ENCODE peak calls at places on chromosome 7, in five cellular contexts. Y, V, G, O and I are unnamed samples.
A peak's percentile ranks its signal among the peaks of the same experiment; 100 is the strongest.

GRCh38 chr7:101952355-101953247 is 135.2 kb downstream of the CUX1 start:
- DNase-seq in Y (no peak), V (peak; percentile 86), G (no peak), O (peak; percentile 34), I (no peak)

GRCh38 chr7:156095908-156096539 is 283.8 kb upstream of the SHH start:
- DNase-seq in Y (no peak), V (no peak), G (no peak), O (no peak), I (no peak)

GRCh38 chr7:27994639-27995038 is 186.0 kb downstream of the JAZF1 start:
- DNase-seq in Y (no peak), V (no peak), G (no peak), O (no peak), I (no peak)

GRCh38 chr7:32062150-32062549 is 8.1 kb downstream of the PDE1C start:
- DNase-seq in Y (no peak), V (peak; percentile 23), G (no peak), O (peak; percentile 61), I (peak; percentile 16)

GRCh38 chr7:74466196-74466813 is 12.6 kb downstream of the GTF2IRD1 start:
- DNase-seq in Y (no peak), V (no peak), G (no peak), O (no peak), I (no peak)

GRCh38 chr7:30974605-30975256 is 11.0 kb downstream of the GHRHR start:
- DNase-seq in Y (peak; percentile 60), V (peak; percentile 46), G (peak; percentile 36), O (peak; percentile 86), I (peak; percentile 60)

GRCh38 chr7:155377837-155378579 is 79.9 kb upstream of the EN2 start:
- DNase-seq in Y (no peak), V (no peak), G (no peak), O (no peak), I (no peak)

GRCh38 chr7:43764039-43764789 is 5.7 kb downstream of the BLVRA start:
- DNase-seq in Y (no peak), V (no peak), G (no peak), O (peak; percentile 85), I (peak; percentile 58)

GRCh38 chr7:51802698-51803097 is 486.1 kb upstream of the COBL start:
- DNase-seq in Y (no peak), V (no peak), G (no peak), O (no peak), I (no peak)

GRCh38 chr7:142859829-142860228 is 5.0 kb downstream of the EPHB6 start:
- DNase-seq in Y (no peak), V (no peak), G (no peak), O (no peak), I (no peak)

GRCh38 chr7:7014827-7015610 is 167.3 kb upstream of the C1GALT1 start:
- DNase-seq in Y (no peak), V (no peak), G (no peak), O (no peak), I (no peak)

GRCh38 chr7:141076377-141076776 is 2.5 kb downstream of the TMEM178B start:
- DNase-seq in Y (no peak), V (no peak), G (no peak), O (no peak), I (no peak)

GRCh38 chr7:134691820-134692705 is 45.4 kb downstream of the BPGM start:
- DNase-seq in Y (no peak), V (no peak), G (no peak), O (no peak), I (no peak)

GRCh38 chr7:23065974-23066373 is 39.6 kb upstream of the KLHL7 start:
- DNase-seq in Y (no peak), V (no peak), G (no peak), O (no peak), I (no peak)

GRCh38 chr7:24965831-24966708 is 13.9 kb downstream of the OSBPL3 start:
- DNase-seq in Y (peak; percentile 98), V (no peak), G (no peak), O (peak; percentile 58), I (no peak)

GRCh38 chr7:158617737-158618128 is 30.1 kb upstream of the PTPRN2 start:
- DNase-seq in Y (no peak), V (no peak), G (peak; percentile 62), O (peak; percentile 24), I (no peak)

GRCh38 chr7:56256108-56256507 is 139.9 kb upstream of the NUPR2 start:
- DNase-seq in Y (no peak), V (no peak), G (no peak), O (no peak), I (no peak)
- TF ChIP-seq SRF in Y (no peak), V (no peak), G (no peak), O (no peak), I (no peak)

GRCh38 chr7:81210092-81211064 is 291.5 kb upstream of the SEMA3C start:
- DNase-seq in Y (no peak), V (no peak), G (no peak), O (no peak), I (no peak)
- TF ChIP-seq SRF in Y (no peak), V (no peak), G (no peak), O (no peak), I (no peak)

DNA sequence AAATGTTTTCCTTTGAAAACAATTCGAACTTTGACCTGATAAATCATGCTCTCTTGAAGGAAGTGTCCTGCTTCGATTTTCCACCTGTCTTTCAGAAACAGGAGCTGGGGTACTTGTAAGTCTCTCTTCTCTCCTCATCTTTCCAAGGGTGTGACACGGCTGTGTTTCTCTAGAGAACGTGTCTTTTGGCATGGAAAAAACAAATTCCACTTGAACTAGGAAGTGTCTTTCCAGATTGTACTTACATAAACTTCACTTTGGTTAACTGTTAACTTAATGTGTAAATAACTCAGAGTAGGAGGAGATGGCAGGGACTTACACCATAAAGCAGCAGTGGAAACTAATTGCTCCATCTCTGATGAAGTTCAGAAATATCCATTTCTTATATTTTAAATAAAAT is 4.2 kb upstream of the CALCR start:
- DNase-seq in Y (no peak), V (no peak), G (no peak), O (no peak), I (peak; percentile 28)
- TF ChIP-seq SRF in Y (no peak), V (no peak), G (no peak), O (no peak), I (no peak)

GRCh38 chr7:68955656-68956055 is 642.6 kb upstream of the AUTS2 start:
- DNase-seq in Y (no peak), V (no peak), G (no peak), O (no peak), I (no peak)
- TF ChIP-seq SRF in Y (no peak), V (no peak), G (no peak), O (no peak), I (no peak)

GRCh38 chr7:92594746-92595145 is 4.6 kb upstream of the FAM133B start:
- DNase-seq in Y (no peak), V (no peak), G (no peak), O (no peak), I (no peak)

GRCh38 chr7:92590711-92591310 is 621 bp upstream of the FAM133B start:
- DNase-seq in Y (no peak), V (no peak), G (no peak), O (no peak), I (no peak)

GRCh38 chr7:92598310-92598981 is 8.3 kb upstream of the FAM133B start:
- DNase-seq in Y (no peak), V (no peak), G (no peak), O (no peak), I (no peak)

GRCh38 chr7:92595281-92595680 is 5.1 kb upstream of the FAM133B start:
- DNase-seq in Y (no peak), V (peak; percentile 28), G (no peak), O (no peak), I (no peak)
- TF ChIP-seq SRF in Y (no peak), V (no peak), G (no peak), O (no peak), I (no peak)

GRCh38 chr7:862157-862556 is 14.2 kb upstream of the GET4 start:
- DNase-seq in Y (no peak), V (no peak), G (no peak), O (no peak), I (no peak)

GRCh38 chr7:861222-861621 is 15.1 kb upstream of the GET4 start:
- DNase-seq in Y (no peak), V (no peak), G (no peak), O (no peak), I (peak; percentile 40)

GRCh38 chr7:860149-860548 is 16.2 kb upstream of the GET4 start:
- DNase-seq in Y (no peak), V (no peak), G (no peak), O (no peak), I (no peak)

GRCh38 chr7:857661-858060 is 18.7 kb upstream of the GET4 start:
- DNase-seq in Y (no peak), V (no peak), G (no peak), O (no peak), I (no peak)

DNA sequence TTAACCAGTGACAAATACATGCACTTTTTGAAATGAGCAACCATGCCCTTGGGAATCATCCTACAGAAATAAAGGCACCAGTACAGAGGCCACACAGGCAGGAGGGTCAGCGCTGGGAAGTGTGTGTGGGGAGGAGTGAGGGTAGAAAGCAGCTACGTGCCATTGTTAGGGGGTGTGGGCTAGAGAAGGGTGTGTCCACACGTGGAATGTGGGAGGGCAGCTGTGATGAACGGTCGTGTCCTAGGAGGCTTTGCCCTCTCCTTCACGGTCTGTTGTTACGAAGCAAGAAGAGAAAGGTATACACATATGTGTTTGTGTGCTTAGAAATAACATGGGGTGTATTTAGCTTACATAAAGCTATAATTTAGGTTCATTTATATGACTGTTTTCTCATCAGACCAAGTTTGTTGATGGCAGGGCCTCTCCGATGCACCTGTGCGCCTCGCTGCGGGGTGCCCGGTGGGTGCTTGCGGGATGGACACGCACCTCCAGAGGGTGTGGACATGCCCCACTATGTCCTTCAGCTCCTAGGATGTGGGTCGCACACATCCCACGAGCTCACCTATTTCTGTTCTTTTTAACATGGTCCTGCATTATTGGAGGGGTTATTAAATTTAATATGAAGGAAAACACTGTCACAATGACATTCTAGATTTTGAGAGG is 16.9 kb upstream of the GET4 start:
- DNase-seq in Y (no peak), V (no peak), G (no peak), O (no peak), I (no peak)
- TF ChIP-seq SRF in Y (no peak), V (no peak), G (no peak), O (no peak), I (no peak)

GRCh38 chr7:46527360-46527759 is 606.3 kb upstream of the IGFBP3 start:
- DNase-seq in Y (no peak), V (no peak), G (no peak), O (no peak), I (no peak)

GRCh38 chr7:46533946-46534345 is 612.9 kb upstream of the IGFBP3 start:
- DNase-seq in Y (no peak), V (no peak), G (no peak), O (no peak), I (no peak)

GRCh38 chr7:46530081-46530480 is 609.0 kb upstream of the IGFBP3 start:
- DNase-seq in Y (no peak), V (no peak), G (no peak), O (no peak), I (no peak)

GRCh38 chr7:46534593-46535271 is 613.7 kb upstream of the IGFBP3 start:
- DNase-seq in Y (no peak), V (no peak), G (peak; percentile 31), O (no peak), I (no peak)

DNA sequence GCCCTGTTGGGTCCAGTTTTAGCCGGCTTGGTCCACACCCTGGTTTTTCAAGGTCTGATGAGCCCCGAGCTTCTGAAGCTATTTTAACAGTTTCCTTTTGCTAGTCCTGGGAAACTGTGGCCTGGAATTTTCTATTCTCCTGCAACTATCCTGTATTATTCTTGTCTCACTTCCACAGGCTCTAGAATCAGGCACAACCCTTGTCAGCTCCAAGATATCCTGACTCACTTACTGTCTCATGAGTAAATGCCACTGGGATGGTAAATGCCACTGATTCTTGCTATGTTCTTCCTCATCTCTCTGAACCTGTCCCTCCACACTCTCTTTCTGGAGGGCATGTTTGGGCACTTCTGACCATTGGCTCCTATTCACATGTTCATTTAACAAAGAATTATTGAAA is 611.5 kb upstream of the IGFBP3 start:
- DNase-seq in Y (no peak), V (no peak), G (no peak), O (no peak), I (no peak)
- TF ChIP-seq SRF in Y (no peak), V (no peak), G (no peak), O (no peak), I (no peak)